ENCODE peak calls at places on chromosomes 1 and 21, in eight cellular contexts. P, M, R, X, K, V, F and G are unnamed samples.

GRCh38 chr1:93681095-93681548 is 515 bp downstream of the BCAR3 start:
- DNase-seq in P (no peak), M (no peak), R (no peak), X (no peak), K (no peak), V (no peak), F (no peak), G (no peak)

GRCh38 chr1:167623951-167624350 is 6.1 kb upstream of the RCSD1 start:
- DNase-seq in P (no peak), M (no peak), R (no peak), X (peak), K (no peak), V (no peak), F (no peak), G (no peak)

GRCh38 chr1:160954158-160955104 is at the start of gene ITLN2:
- DNase-seq in P (peak), M (no peak), R (no peak), X (no peak), K (peak), V (peak), F (no peak), G (no peak)

GRCh38 chr1:54838565-54839180 is 37.5 kb upstream of the TTC22 start:
- DNase-seq in P (no peak), M (no peak), R (no peak), X (no peak), K (no peak), V (no peak), F (no peak), G (no peak)

GRCh38 chr1:180560200-180560867 is 1.6 kb downstream of the OVAAL start:
- DNase-seq in P (no peak), M (no peak), R (no peak), X (no peak), K (no peak), V (no peak), F (no peak), G (no peak)

GRCh38 chr21:36589352-36589971 is 109.5 kb upstream of the SIM2 start:
- DNase-seq in P (peak), M (peak), R (no peak), X (peak), K (peak), V (peak), F (peak), G (no peak)

GRCh38 chr1:41282679-41283317 is 40.7 kb upstream of the SCMH1 start:
- DNase-seq in P (peak), M (no peak), R (peak), X (peak), K (peak), V (peak), F (peak), G (no peak)

GRCh38 chr1:226732856-226733291 is 6.2 kb downstream of the ITPKB start:
- DNase-seq in P (no peak), M (no peak), R (no peak), X (no peak), K (no peak), V (peak), F (no peak), G (no peak)

GRCh38 chr1:15620155-15620545 is 2.9 kb downstream of the DDI2 start:
- DNase-seq in P (peak), M (no peak), R (no peak), X (peak), K (peak), V (no peak), F (peak), G (no peak)

GRCh38 chr21:28856588-28857250 is 136.0 kb downstream of the LTN1 start:
- DNase-seq in P (peak), M (no peak), R (no peak), X (no peak), K (no peak), V (no peak), F (no peak), G (no peak)

GRCh38 chr1:22349302-22350043 is 102.2 kb upstream of the ZBTB40 start:
- DNase-seq in P (no peak), M (no peak), R (no peak), X (no peak), K (no peak), V (no peak), F (no peak), G (no peak)

GRCh38 chr1:210143465-210144062 is 89.0 kb upstream of the SERTAD4 start:
- DNase-seq in P (peak), M (peak), R (peak), X (peak), K (peak), V (peak), F (peak), G (peak)

GRCh38 chr1:110645962-110646735 is 28.6 kb downstream of the KCNA3 start:
- DNase-seq in P (peak), M (no peak), R (no peak), X (no peak), K (no peak), V (no peak), F (no peak), G (no peak)

GRCh38 chr1:206941766-206942418 is 4.4 kb downstream of the PIGR start:
- DNase-seq in P (peak), M (no peak), R (no peak), X (no peak), K (no peak), V (no peak), F (no peak), G (no peak)

GRCh38 chr1:27522860-27523665 is 33.1 kb upstream of the WASF2 start:
- DNase-seq in P (peak), M (no peak), R (no peak), X (peak), K (no peak), V (no peak), F (no peak), G (no peak)

GRCh38 chr1:2441746-2442145 is 29.4 kb upstream of the PEX10 start:
- DNase-seq in P (no peak), M (no peak), R (no peak), X (no peak), K (no peak), V (no peak), F (no peak), G (no peak)

GRCh38 chr1:183106166-183106565 is 79.9 kb upstream of the LAMC2 start:
- DNase-seq in P (no peak), M (no peak), R (no peak), X (no peak), K (no peak), V (no peak), F (no peak), G (no peak)

GRCh38 chr1:224203243-224204016 is 20.4 kb downstream of the DEGS1 start:
- DNase-seq in P (peak), M (peak), R (no peak), X (no peak), K (peak), V (no peak), F (peak), G (peak)

GRCh38 chr1:53666566-53666965 is 72.4 kb downstream of the GLIS1 start:
- DNase-seq in P (no peak), M (no peak), R (no peak), X (no peak), K (no peak), V (no peak), F (no peak), G (no peak)

GRCh38 chr1:114695430-114696093 is at the start of gene AMPD1:
- DNase-seq in P (peak), M (no peak), R (no peak), X (no peak), K (peak), V (peak), F (peak), G (no peak)

GRCh38 chr1:24875976-24876609 is 54.0 kb downstream of the RUNX3 start:
- DNase-seq in P (no peak), M (no peak), R (no peak), X (no peak), K (no peak), V (no peak), F (no peak), G (no peak)

GRCh38 chr1:117897551-117897950 is 31.9 kb downstream of the GDAP2 start:
- DNase-seq in P (peak), M (no peak), R (no peak), X (peak), K (no peak), V (no peak), F (peak), G (no peak)

GRCh38 chr1:72433591-72433990 is 151.3 kb upstream of the NEGR1 start:
- DNase-seq in P (no peak), M (no peak), R (no peak), X (no peak), K (peak), V (no peak), F (no peak), G (no peak)

GRCh38 chr21:45080639-45081414 is 6.4 kb downstream of the ADARB1 start:
- DNase-seq in P (peak), M (no peak), R (no peak), X (no peak), K (no peak), V (no peak), F (peak), G (no peak)

GRCh38 chr1:90725341-90725960 is 8.3 kb upstream of the BARHL2 start:
- DNase-seq in P (no peak), M (no peak), R (no peak), X (no peak), K (no peak), V (no peak), F (no peak), G (no peak)

GRCh38 chr1:42739753-42740700 is at the start of gene CLDN19:
- DNase-seq in P (no peak), M (no peak), R (no peak), X (no peak), K (no peak), V (no peak), F (no peak), G (no peak)

GRCh38 chr21:30340714-30341573 is 3.5 kb upstream of the KRTAP27-1 start:
- DNase-seq in P (peak), M (no peak), R (no peak), X (no peak), K (peak), V (peak), F (peak), G (peak)

GRCh38 chr1:156419863-156420208 is 50.8 kb downstream of the RHBG start:
- DNase-seq in P (no peak), M (no peak), R (no peak), X (no peak), K (peak), V (no peak), F (no peak), G (no peak)

GRCh38 chr21:26124421-26124833 is 46.1 kb downstream of the APP start:
- DNase-seq in P (peak), M (no peak), R (no peak), X (peak), K (no peak), V (no peak), F (peak), G (no peak)

GRCh38 chr1:57146100-57146499 is 180.3 kb upstream of the C8B start:
- DNase-seq in P (no peak), M (no peak), R (no peak), X (no peak), K (no peak), V (no peak), F (no peak), G (no peak)

GRCh38 chr1:219668446-219668845 is 55.5 kb upstream of the ZC3H11B start:
- DNase-seq in P (no peak), M (no peak), R (no peak), X (no peak), K (no peak), V (no peak), F (no peak), G (no peak)

GRCh38 chr1:202643397-202644218 is 66.6 kb downstream of the SYT2 start:
- DNase-seq in P (no peak), M (no peak), R (no peak), X (no peak), K (no peak), V (no peak), F (no peak), G (no peak)

GRCh38 chr1:43933386-43934278 is at the start of gene ARTN:
- DNase-seq in P (peak), M (no peak), R (no peak), X (no peak), K (no peak), V (no peak), F (no peak), G (no peak)

GRCh38 chr1:200253774-200254495 is 155.9 kb downstream of the ZNF281 start:
- DNase-seq in P (no peak), M (no peak), R (no peak), X (no peak), K (peak), V (no peak), F (no peak), G (peak)

GRCh38 chr1:61050541-61051454 is 31.6 kb upstream of the NFIA start:
- DNase-seq in P (peak), M (peak), R (no peak), X (peak), K (no peak), V (peak), F (no peak), G (no peak)

GRCh38 chr1:112997781-112998180 is 41.8 kb upstream of the SLC16A1 start:
- DNase-seq in P (peak), M (no peak), R (no peak), X (no peak), K (no peak), V (no peak), F (no peak), G (no peak)

GRCh38 chr1:236159704-236160539 is 17.6 kb downstream of the GPR137B start:
- DNase-seq in P (no peak), M (no peak), R (no peak), X (no peak), K (peak), V (no peak), F (no peak), G (no peak)

GRCh38 chr1:60078182-60078581 is 4.6 kb upstream of the C1orf87 start:
- DNase-seq in P (no peak), M (no peak), R (no peak), X (no peak), K (no peak), V (no peak), F (no peak), G (peak)

GRCh38 chr1:62612770-62613169 is 15.4 kb downstream of the ANGPTL3 start:
- DNase-seq in P (no peak), M (no peak), R (no peak), X (no peak), K (no peak), V (no peak), F (no peak), G (no peak)

GRCh38 chr1:68470388-68470970 is 20.7 kb upstream of the RPE65 start:
- DNase-seq in P (peak), M (no peak), R (no peak), X (peak), K (peak), V (no peak), F (peak), G (no peak)
- TF ChIP-seq CTCF in P (peak), M (peak), R (peak), X (peak), K (peak), V (peak), F (peak), G (peak)

GRCh38 chr1:23601968-23602876 is 42.9 kb upstream of the ID3 start:
- DNase-seq in P (no peak), M (no peak), R (no peak), X (no peak), K (no peak), V (peak), F (no peak), G (no peak)
- H3K4me3 ChIP-seq in P (no peak), M (no peak), R (no peak), X (no peak), K (no peak), V (no peak), F (no peak), G (no peak)

DNA sequence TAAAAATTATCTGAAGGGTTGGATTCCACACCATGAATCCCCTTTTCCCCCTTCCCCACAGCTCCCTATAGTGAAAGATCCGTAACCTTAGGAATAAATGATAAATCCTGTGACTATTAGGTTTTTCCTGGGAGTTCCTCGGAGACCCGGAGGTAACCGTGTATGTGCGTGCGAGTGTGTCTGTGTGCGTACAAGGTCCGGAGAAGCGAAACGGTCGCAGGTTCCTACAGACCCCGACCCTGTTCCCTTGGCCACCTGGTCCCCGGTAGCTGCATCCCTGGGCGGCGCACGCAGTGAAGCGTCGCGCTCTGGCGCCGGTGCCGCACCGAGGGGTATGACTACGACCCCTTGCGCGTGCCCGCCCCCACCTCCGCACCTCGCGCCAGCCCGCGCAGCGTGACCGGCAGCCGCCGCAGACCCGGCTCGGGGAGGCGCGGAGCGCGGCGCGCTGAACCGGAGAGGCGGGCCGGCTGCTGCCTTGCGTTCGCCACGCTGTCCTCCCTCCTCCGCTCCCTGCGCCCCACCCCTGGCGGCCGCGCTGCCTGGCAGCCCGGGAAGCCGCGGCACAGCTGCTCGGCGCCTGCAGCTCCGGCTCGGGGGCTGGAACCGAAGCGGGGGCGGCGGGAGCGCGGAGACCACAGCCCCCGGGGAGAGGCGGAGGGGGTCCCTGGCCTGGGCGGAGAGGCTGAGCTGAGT is at the start of gene AK5:
- DNase-seq in P (peak), M (peak), R (peak), X (peak), K (peak), V (no peak), F (no peak), G (no peak)
- TF ChIP-seq CTCF in P (no peak), M (no peak), R (no peak), X (no peak), K (no peak), V (no peak), F (no peak), G (no peak)

GRCh38 chr1:231242516-231243198 is 1.6 kb downstream of the GNPAT start:
- DNase-seq in P (peak), M (no peak), R (no peak), X (peak), K (no peak), V (no peak), F (peak), G (peak)
- H3K4me3 ChIP-seq in P (peak), M (peak), R (peak), X (peak), K (peak), V (peak), F (peak), G (peak)

GRCh38 chr21:42261832-42262200 is 42.9 kb downstream of the ABCG1 start:
- DNase-seq in P (no peak), M (no peak), R (no peak), X (no peak), K (no peak), V (no peak), F (no peak), G (no peak)
- TF ChIP-seq CTCF in P (no peak), M (no peak), R (no peak), X (no peak), K (no peak), V (no peak), F (no peak), G (no peak)

DNA sequence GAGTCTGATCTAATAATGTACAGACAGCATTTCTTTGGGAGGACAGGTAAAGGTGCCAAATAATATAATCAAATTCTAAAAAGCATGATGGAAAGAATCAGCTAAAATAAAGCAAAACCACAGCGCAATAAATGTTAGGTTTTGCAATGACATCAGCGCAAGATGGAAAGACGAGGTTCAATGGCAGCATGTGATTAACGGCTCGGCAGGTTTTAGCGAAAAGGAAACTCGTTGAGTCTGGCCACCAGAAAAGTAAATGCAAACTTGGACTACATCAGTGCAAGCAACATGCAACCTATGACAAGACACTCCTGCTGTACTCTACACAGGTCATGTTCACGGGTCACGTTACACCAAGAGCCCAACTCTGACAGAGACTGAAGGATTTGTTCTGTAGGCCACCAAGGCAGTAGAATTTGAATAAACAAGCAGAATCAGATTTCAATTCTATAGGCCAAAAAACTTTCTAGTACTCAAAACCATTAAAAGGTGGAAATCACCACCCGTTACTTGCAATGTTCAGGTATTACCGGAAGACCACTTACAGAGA is 4.5 kb downstream of the SIPA1L2 start:
- DNase-seq in P (no peak), M (no peak), R (no peak), X (no peak), K (no peak), V (no peak), F (no peak), G (no peak)
- H3K4me3 ChIP-seq in P (no peak), M (no peak), R (no peak), X (no peak), K (no peak), V (no peak), F (no peak), G (no peak)

GRCh38 chr1:8315573-8316475 is 2.1 kb upstream of the SLC45A1 start:
- DNase-seq in P (no peak), M (no peak), R (no peak), X (no peak), K (no peak), V (no peak), F (no peak), G (no peak)
- TF ChIP-seq CTCF in P (peak), M (no peak), R (no peak), X (no peak), K (no peak), V (no peak), F (peak), G (peak)

DNA sequence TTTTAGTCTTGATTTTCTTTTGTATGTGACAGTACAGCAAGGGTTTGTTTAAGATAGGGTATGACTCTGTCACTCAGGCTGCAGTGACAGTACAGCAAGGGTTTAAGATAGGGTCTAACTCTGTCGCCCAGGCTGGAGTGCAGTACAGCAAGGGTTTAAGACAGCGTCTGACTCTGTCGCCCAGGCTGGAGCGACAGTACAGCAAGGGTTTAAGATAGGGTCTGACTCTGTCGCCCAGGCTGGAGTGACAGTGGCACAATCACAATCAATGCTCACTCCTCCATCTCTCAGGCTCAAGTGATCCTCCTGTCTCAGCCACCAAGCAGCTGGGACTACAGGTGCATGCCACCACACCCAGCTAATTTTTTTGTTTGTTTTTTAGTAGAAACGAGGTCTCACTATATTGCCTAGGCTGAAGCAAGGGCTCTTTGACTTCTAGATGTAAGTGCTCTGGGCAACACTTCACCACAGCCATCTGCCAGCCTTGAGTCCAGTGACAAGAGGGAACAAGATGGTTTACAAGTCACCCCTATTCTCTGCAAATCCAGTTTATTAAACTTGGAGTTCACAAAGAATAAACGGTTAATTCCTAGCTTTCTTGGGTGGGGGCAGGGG is 965 bp upstream of the SH2D5 start:
- DNase-seq in P (no peak), M (no peak), R (peak), X (no peak), K (no peak), V (no peak), F (no peak), G (no peak)
- H3K4me3 ChIP-seq in P (no peak), M (peak), R (peak), X (no peak), K (no peak), V (peak), F (peak), G (no peak)